ENCODE peak calls at places on chromosomes 16 and 17, in four cellular contexts. I, J, S and F are unnamed samples.

GRCh38 chr17:4666296-4666695 is 24.8 kb upstream of the ALOX15 start:
- DNase-seq in S (no peak), J (no peak), I (no peak), F (no peak)

GRCh38 chr17:40486513-40487370 is 14.7 kb downstream of the TNS4 start:
- DNase-seq in I (no peak), J (no peak), S (no peak), F (no peak)

GRCh38 chr17:6648181-6648580 is 3.2 kb downstream of the MED31 start:
- DNase-seq in I (peak), J (no peak), S (no peak), F (no peak)

GRCh38 chr16:89072216-89073130 is 21.2 kb upstream of the ACSF3 start:
- DNase-seq in I (no peak), S (no peak), J (no peak), F (no peak)

GRCh38 chr17:30433514-30433913 is 43.7 kb upstream of the GOSR1 start:
- DNase-seq in J (no peak), I (no peak), S (no peak), F (no peak)

GRCh38 chr17:74987909-74988711 is 678 bp downstream of the CDR2L start:
- DNase-seq in I (no peak), J (no peak), S (peak), F (peak)

GRCh38 chr17:8435245-8436168 is at the start of gene NDEL1:
- DNase-seq in S (peak), J (peak), I (peak), F (peak)

GRCh38 chr17:29565643-29566472 is 979 bp downstream of the ABHD15 start:
- DNase-seq in J (no peak), I (peak), S (no peak), F (peak)

GRCh38 chr16:31402687-31403086 is 9.6 kb downstream of the ITGAD start:
- DNase-seq in I (no peak), S (no peak), J (no peak), F (no peak)

GRCh38 chr17:74243013-74243755 is 29.8 kb downstream of the TTYH2 start:
- DNase-seq in I (no peak), J (no peak), S (no peak), F (no peak)

GRCh38 chr16:57475711-57476339 is 10.5 kb downstream of the DOK4 start:
- DNase-seq in S (peak), I (peak), J (no peak), F (peak)

GRCh38 chr17:74521701-74522201 is 9.5 kb downstream of the CD300LB start:
- DNase-seq in S (no peak), I (no peak), J (no peak), F (no peak)

GRCh38 chr17:79979201-79979840 is 56.4 kb downstream of the TBC1D16 start:
- DNase-seq in J (no peak), S (no peak), I (no peak), F (peak)
- TF ChIP-seq USF2 in J (no peak), S (peak), I (no peak), F (no peak)

GRCh38 chr16:12096162-12096781 is 119.7 kb downstream of the SNX29 start:
- DNase-seq in J (no peak), I (no peak), S (no peak), F (no peak)

GRCh38 chr16:12099451-12100123 is 123.1 kb downstream of the SNX29 start:
- DNase-seq in I (no peak), J (no peak), S (no peak), F (no peak)

GRCh38 chr16:12098429-12099310 is 122.1 kb downstream of the SNX29 start:
- DNase-seq in J (no peak), S (no peak), I (no peak), F (no peak)

GRCh38 chr16:12096828-12097522 is 120.4 kb downstream of the SNX29 start:
- DNase-seq in I (no peak), J (no peak), S (no peak), F (no peak)

DNA sequence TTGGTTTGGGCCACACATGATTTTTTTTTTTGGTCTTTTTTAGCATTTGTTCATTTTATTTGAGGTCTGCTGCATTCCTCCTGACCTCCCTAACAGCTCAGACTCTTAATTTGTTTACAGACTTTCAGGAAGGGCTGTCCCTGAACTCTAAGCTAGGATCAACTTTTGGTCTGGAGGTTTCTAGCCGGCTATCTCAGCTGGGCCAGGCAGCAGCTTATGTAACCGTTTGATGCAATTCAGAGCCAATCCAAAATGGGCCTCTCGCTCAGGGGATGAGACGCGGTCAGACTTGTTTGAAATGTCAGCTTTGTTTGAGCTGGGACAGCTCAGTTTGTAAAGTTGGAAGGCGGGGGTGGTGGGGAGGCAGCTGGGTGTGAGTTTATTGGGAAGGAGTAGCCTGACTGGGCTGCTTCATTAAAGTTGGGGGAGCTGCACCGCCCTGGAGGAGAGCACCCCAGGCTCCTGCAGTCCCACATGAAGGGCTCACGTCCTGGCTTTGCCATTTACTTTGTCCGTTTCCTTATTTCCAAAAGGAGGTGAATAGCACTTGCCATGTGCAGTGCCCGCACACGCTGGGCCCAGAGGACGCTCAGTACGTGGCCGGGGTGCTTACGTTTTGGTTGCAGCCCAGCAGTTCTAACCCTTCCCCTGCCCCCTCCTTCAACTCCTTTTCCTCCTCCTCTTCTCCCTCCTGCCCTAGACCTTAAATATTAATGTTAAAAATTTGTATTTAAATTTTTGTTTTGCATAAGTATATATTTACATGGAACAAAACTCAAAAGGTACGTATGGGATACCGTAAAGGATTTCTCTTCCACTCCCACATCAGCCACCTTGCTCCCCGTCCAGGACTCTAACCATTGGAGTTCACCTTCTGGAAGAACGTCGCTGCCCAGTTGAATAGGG is 121.2 kb downstream of the SNX29 start:
- DNase-seq in I (peak), S (no peak), J (no peak), F (no peak)
- TF ChIP-seq CBFB in I (peak), S (no peak), J (no peak), F (no peak)

DNA sequence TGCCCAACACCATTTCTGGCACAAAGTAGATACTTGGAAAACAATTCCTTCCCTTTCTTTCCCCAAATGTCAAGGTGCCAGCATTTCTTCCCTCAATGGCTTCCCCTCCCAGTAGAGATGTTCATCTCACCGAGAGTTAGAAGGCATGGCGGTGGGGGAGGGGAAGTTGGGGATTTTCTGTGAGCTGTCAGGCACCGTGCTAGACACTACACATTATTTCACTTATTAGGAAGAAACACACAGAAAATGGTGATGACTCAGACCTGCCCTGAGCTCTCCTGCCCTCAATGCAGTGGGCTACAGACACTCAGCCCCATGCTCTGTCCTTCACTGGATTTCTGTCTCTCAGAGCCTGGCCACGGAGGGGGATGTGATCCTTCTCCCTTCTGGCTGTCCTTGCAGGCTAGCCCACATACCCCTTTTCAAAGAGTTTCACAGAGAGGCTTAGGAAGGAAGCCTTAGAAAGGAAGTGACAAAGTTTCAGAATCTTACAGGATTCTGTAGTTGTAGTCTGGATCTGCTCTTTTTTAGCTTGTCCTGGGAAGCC is 12.0 kb upstream of the CCL5 start:
- DNase-seq in S (no peak), J (no peak), I (no peak), F (no peak)
- TF ChIP-seq USF2 in S (no peak), J (no peak), I (no peak), F (no peak)

GRCh38 chr17:72725432-72726068 is 366.9 kb downstream of the SLC39A11 start:
- DNase-seq in J (no peak), S (peak), I (peak), F (peak)

GRCh38 chr17:72726936-72727335 is 365.6 kb downstream of the SLC39A11 start:
- DNase-seq in I (no peak), J (peak), S (no peak), F (no peak)

GRCh38 chr17:72720494-72720825 is 372.0 kb downstream of the SLC39A11 start:
- DNase-seq in I (no peak), S (no peak), J (no peak), F (no peak)

GRCh38 chr17:72719582-72720493 is 372.6 kb downstream of the SLC39A11 start:
- DNase-seq in S (no peak), J (no peak), I (no peak), F (no peak)

GRCh38 chr17:72724375-72724774 is 368.1 kb downstream of the SLC39A11 start:
- DNase-seq in J (no peak), I (no peak), S (no peak), F (no peak)
- TF ChIP-seq CBFB in J (no peak), I (no peak), S (no peak), F (no peak)

DNA sequence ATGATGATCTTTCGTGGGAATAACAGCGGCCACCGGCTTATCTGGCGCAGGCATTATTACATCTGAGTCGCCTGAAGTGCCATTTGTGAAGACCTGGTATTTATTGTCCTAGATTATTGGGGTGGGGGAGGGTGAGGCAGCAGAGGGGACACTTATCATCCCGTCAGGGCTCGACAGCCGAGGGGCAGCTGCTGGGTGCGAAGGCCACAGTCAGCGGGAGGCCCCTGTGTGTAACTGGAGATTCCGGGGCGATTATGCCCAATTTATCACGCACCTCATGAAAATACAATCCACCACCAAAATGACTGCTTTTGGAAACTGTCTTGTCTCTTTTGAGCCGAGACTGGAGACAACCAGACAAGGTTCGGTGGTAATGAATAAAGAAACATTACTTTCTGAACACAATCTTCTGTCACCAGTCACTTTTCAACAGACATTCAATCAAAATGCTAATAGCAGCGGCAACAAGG is 199.2 kb downstream of the CCDC182 start:
- DNase-seq in J (no peak), I (no peak), S (no peak), F (no peak)
- TF ChIP-seq USF2 in J (no peak), I (no peak), S (no peak), F (no peak)